ENCODE peak calls at places on chromosomes 5 and 9, in four cellular contexts. Z is A549, Y is K562, W is HepG2. N is an unnamed sample.

GRCh38 chr9:98368366-98369065 is 113.1 kb upstream of the TBC1D2 start:
- DNase-seq in Z (no peak), W (no peak), Y (peak; percentile 76), N (no peak)

GRCh38 chr9:104247899-104248460 is 153.9 kb downstream of the SMC2 start:
- DNase-seq in W (no peak), Z (no peak), Y (no peak), N (no peak)

GRCh38 chr9:137422668-137423000 is 328 bp downstream of the EXD3 start:
- DNase-seq in Z (no peak), W (no peak), Y (peak; percentile 75), N (no peak)

GRCh38 chr5:154588091-154588762 is 110.2 kb upstream of the HAND1 start:
- DNase-seq in Y (no peak), W (no peak), Z (no peak), N (no peak)

GRCh38 chr5:176943816-176944215 is 44.7 kb upstream of the HK3 start:
- DNase-seq in Z (no peak), Y (no peak), W (no peak), N (no peak)

GRCh38 chr5:104456122-104456521 is 893.5 kb upstream of the NUDT12 start:
- DNase-seq in Y (no peak), W (no peak), Z (no peak), N (no peak)

GRCh38 chr5:132199116-132199680 is 28.5 kb downstream of the P4HA2 start:
- DNase-seq in W (no peak), Z (no peak), Y (no peak), N (no peak)

GRCh38 chr9:6417186-6417585 is 4.2 kb downstream of the UHRF2 start:
- DNase-seq in Y (no peak), W (no peak), Z (no peak), N (no peak)

GRCh38 chr9:92759990-92760893 is 4.4 kb downstream of the BICD2 start:
- DNase-seq in Z (no peak), W (no peak), Y (no peak), N (no peak)

GRCh38 chr5:159581502-159582249 is 251.4 kb upstream of the IL12B start:
- DNase-seq in Y (no peak), W (no peak), Z (peak; percentile 77), N (no peak)

GRCh38 chr9:36487482-36488321 is 85.0 kb upstream of the MELK start:
- DNase-seq in Y (peak; percentile 87), W (peak; percentile 80), Z (peak; percentile 63), N (peak; percentile 62)

GRCh38 chr9:36486933-36487481 is 85.7 kb upstream of the MELK start:
- DNase-seq in Z (no peak), Y (peak; percentile 56), W (peak; percentile 28), N (no peak)

GRCh38 chr9:36486454-36486932 is 86.2 kb upstream of the MELK start:
- DNase-seq in Z (no peak), Y (peak; percentile 9), W (no peak), N (no peak)

GRCh38 chr9:36489453-36489852 is 83.2 kb upstream of the MELK start:
- DNase-seq in Z (no peak), Y (no peak), W (no peak), N (no peak)

GRCh38 chr9:36488322-36488838 is 84.3 kb upstream of the MELK start:
- DNase-seq in Y (no peak), W (no peak), Z (no peak), N (no peak)
- TF ChIP-seq POLR2AphosphoS2 in Y (no peak), W (no peak), Z (no peak), N (no peak)

DNA sequence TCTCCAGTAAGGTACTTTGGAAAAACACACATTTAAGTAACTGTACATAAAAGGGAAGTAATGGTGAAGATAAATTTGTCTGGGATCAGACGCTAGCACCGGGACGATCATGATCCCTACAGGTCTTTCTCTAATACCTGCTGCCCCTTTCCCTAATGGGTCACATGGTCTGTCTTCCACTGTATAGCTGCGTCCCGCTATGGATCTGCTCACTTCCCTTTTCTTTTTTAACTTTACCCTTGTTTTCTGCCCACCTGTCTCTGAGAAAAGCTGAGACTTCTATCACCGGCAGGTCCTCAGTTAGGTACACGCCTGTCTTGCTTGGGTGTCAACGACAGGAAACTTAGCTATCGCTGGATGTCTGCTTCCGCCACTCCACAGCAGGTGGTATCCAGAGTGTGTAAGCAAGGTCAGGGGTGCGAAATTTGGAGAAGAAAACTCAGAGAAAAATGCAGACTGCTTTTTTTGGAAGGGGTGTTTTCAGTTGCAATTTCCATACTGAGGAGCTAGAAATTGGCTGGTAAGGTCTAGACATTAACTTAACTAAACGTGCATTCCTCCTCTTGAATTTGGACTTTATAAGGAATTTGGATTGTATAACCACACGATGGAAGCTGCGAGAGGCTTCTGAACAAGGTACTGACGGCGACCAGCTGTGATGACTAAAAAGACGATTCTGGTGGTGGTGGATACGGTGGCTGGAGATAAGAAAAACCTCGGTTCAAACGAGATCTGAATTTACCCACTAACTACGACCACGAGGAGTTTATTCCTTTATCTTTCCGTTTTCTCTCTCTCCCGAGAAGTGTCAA is 1.1 kb upstream of the ICE1 start:
- DNase-seq in W (no peak), Z (no peak), Y (peak; percentile 50), N (no peak)
- TF ChIP-seq POLR2AphosphoS2 in W (no peak), Z (no peak), Y (no peak), N (no peak)

GRCh38 chr5:107889387-107889786 is 218.7 kb upstream of the EFNA5 start:
- DNase-seq in Y (no peak), W (no peak), Z (no peak), N (no peak)

GRCh38 chr5:107888541-107888940 is 217.8 kb upstream of the EFNA5 start:
- DNase-seq in Z (no peak), Y (no peak), W (no peak), N (no peak)

GRCh38 chr5:107894361-107894760 is 223.6 kb upstream of the EFNA5 start:
- DNase-seq in W (no peak), Y (no peak), Z (no peak), N (no peak)

DNA sequence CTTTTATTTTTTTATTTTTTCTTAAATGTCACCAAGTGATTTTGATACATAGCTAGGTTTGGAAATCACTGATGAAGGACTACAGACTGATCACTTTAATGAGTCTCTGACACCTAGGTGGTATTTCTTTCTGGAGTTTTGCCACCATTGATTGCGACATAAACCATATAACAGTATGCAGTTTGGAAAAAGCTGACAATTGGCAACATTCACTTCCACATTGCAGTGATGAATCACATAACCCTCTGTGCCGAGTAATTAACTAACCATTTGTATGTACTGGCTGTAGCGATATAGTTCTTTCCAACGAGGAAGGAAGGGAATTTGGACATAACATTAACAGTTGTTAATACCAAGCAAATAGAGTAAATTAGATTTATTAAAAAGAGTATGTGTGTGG is 222.9 kb upstream of the EFNA5 start:
- DNase-seq in Y (no peak), Z (no peak), W (no peak), N (no peak)
- TF ChIP-seq POLR2AphosphoS2 in Y (no peak), Z (no peak), W (no peak), N (no peak)

GRCh38 chr9:136230773-136231172 is 14.8 kb downstream of the QSOX2 start:
- DNase-seq in Y (no peak), W (no peak), Z (no peak), N (no peak)

GRCh38 chr9:136233868-136234267 is 11.7 kb downstream of the QSOX2 start:
- DNase-seq in Z (no peak), Y (no peak), W (no peak), N (no peak)

GRCh38 chr9:136230365-136230764 is 15.2 kb downstream of the QSOX2 start:
- DNase-seq in Z (no peak), Y (no peak), W (no peak), N (no peak)

GRCh38 chr9:136232964-136233363 is 12.6 kb downstream of the QSOX2 start:
- DNase-seq in W (no peak), Y (no peak), Z (no peak), N (no peak)

GRCh38 chr9:136231478-136232297 is 13.9 kb downstream of the QSOX2 start:
- DNase-seq in Y (peak; percentile 62), Z (no peak), W (no peak), N (no peak)
- TF ChIP-seq POLR2AphosphoS2 in Y (no peak), Z (no peak), W (no peak), N (no peak)

GRCh38 chr9:33117306-33117705 is 40.8 kb upstream of the SMU1 start:
- DNase-seq in Z (no peak), Y (no peak), W (no peak), N (no peak)
- TF ChIP-seq POLR2AphosphoS2 in Z (no peak), Y (no peak), W (no peak), N (no peak)

GRCh38 chr9:124741149-124741548 is 30.0 kb downstream of the NR6A1 start:
- DNase-seq in Z (no peak), Y (no peak), W (no peak), N (no peak)

GRCh38 chr9:124747065-124747464 is 24.0 kb downstream of the NR6A1 start:
- DNase-seq in W (no peak), Y (no peak), Z (no peak), N (no peak)

GRCh38 chr9:124742940-124743339 is 28.2 kb downstream of the NR6A1 start:
- DNase-seq in Y (no peak), Z (no peak), W (no peak), N (no peak)

GRCh38 chr9:124741681-124742080 is 29.4 kb downstream of the NR6A1 start:
- DNase-seq in Z (no peak), Y (no peak), W (no peak), N (no peak)

DNA sequence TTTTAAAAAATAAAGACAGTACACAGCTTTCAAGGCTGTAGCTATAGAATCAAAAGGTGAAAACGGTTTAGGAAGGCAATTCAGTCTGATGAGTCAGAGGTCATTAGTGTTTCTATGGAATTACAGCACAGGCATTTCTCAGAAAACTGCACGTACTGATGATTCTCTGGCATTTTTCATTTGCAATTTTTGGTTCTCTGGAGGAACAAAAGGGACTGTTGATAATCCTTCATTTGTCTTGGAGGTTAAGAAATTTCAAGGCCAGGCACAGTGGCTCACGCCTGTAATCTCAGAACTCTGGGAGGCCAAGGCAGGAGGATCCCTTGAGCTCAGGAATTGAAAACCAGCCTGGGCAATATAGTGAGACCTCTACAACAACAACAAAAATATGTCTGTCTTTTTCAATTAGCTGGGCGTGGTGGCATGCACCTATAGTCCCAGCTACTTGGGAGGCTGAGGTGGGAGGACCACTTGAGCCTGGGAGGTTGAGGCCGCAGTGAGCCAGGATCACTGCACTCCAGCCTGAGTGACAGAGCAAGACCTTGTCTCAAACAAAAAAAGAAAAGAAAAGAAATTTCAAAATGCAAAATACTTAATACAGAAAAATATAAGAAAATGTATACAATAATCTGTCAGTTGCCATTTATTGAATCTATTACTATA is 27.3 kb downstream of the NR6A1 start:
- DNase-seq in W (no peak), Z (no peak), Y (no peak), N (no peak)
- TF ChIP-seq POLR2AphosphoS2 in W (no peak), Z (no peak), Y (no peak), N (no peak)

GRCh38 chr5:82470185-82470584 is 192.0 kb upstream of the RPS23 start:
- DNase-seq in Z (no peak), Y (no peak), W (no peak), N (no peak)

GRCh38 chr5:82473262-82473661 is 195.1 kb upstream of the RPS23 start:
- DNase-seq in W (no peak), Y (no peak), Z (no peak), N (no peak)
- TF ChIP-seq POLR2AphosphoS2 in W (no peak), Y (no peak), Z (no peak), N (no peak)